ENCODE peak calls at places on chromosomes 4 and X, in four cellular contexts. I is lower lobe of right lung, P is hepatocyte, X is adrenal gland. N is an unnamed sample. For H3K4me1, the result is how much of the 10 kb centered on the place peaks cover.

GRCh38 chrX:16033336-16033735 is 90.0 kb upstream of the GRPR start:
- DNase-seq in I (no peak), P (no peak), X (no peak), N (no peak)

GRCh38 chr4:139753686-139754085 is 88.1 kb downstream of the MGST2 start:
- DNase-seq in P (no peak), X (no peak), I (no peak), N (no peak)

GRCh38 chrX:16474511-16474910 is 175.4 kb upstream of the S100G start:
- DNase-seq in P (no peak), I (no peak), X (no peak), N (no peak)

GRCh38 chr4:145525291-145525740 is 43.7 kb downstream of the SMAD1 start:
- DNase-seq in I (no peak), X (no peak), P (no peak), N (no peak)

GRCh38 chr4:74524985-74525384 is 80.0 kb downstream of the AREG start:
- DNase-seq in P (no peak), I (no peak), X (no peak), N (no peak)

GRCh38 chrX:103063918-103064434 is at the start of gene BEX1:
- DNase-seq in X (peak), I (peak), P (peak), N (peak)

GRCh38 chr4:176885224-176885623 is 92.5 kb upstream of the VEGFC start:
- DNase-seq in P (no peak), X (no peak), I (no peak), N (no peak)

GRCh38 chr4:61275214-61275613 is 75.1 kb downstream of the ADGRL3 start:
- DNase-seq in I (no peak), X (no peak), P (no peak), N (no peak)

GRCh38 chr4:170853422-170854021 is 763.8 kb upstream of the AADAT start:
- DNase-seq in I (peak), X (peak), P (peak), N (peak)

GRCh38 chr4:31645211-31645610 is 925.0 kb downstream of the PCDH7 start:
- DNase-seq in P (no peak), I (no peak), X (peak), N (no peak)

GRCh38 chrX:53717205-53717604 is 30.7 kb upstream of the HUWE1 start:
- DNase-seq in X (no peak), I (no peak), P (no peak), N (no peak)

GRCh38 chrX:57417827-57418226 is 131.3 kb downstream of the FAAH2 start:
- DNase-seq in I (no peak), X (no peak), P (no peak), N (no peak)

GRCh38 chr4:61770456-61770855 is 570.3 kb downstream of the ADGRL3 start:
- DNase-seq in X (no peak), I (no peak), P (no peak), N (no peak)

GRCh38 chr4:15674926-15675325 is 6.7 kb upstream of the FAM200B start:
- DNase-seq in P (no peak), I (no peak), X (no peak), N (no peak)

GRCh38 chr4:111639876-111640275 is 505.4 kb upstream of the FAM241A start:
- DNase-seq in I (no peak), X (no peak), P (peak), N (no peak)

GRCh38 chr4:80295331-80295730 is 28.9 kb downstream of the FGF5 start:
- DNase-seq in P (no peak), I (no peak), X (no peak), N (no peak)

GRCh38 chrX:68049466-68049865 is 383.8 kb downstream of the OPHN1 start:
- DNase-seq in P (no peak), I (no peak), X (no peak), N (no peak)

GRCh38 chr4:19259920-19260319 is 991.8 kb upstream of the SLIT2 start:
- DNase-seq in X (no peak), I (no peak), P (no peak), N (no peak)

GRCh38 chrX:15384304-15384703 is at the start of gene VEGFD:
- DNase-seq in X (peak), I (no peak), P (no peak), N (no peak)

GRCh38 chr4:84971319-84971932 is 4.9 kb upstream of the WDFY3 start:
- DNase-seq in I (no peak), X (no peak), P (peak), N (no peak)

GRCh38 chr4:5874811-5875465 is 17.9 kb downstream of the CRMP1 start:
- DNase-seq in X (no peak), P (no peak), I (no peak), N (no peak)

GRCh38 chr4:82044141-82044993 is 329.4 kb downstream of the HNRNPD start:
- DNase-seq in P (peak), X (peak), I (peak), N (peak)

GRCh38 chr4:7421356-7422097 is 13.2 kb downstream of the PSAPL1 start:
- DNase-seq in I (no peak), X (peak), P (no peak), N (peak)

GRCh38 chrX:45714864-45715263 is 514.2 kb upstream of the DIPK2B start:
- DNase-seq in I (no peak), X (peak), P (peak), N (no peak)

GRCh38 chrX:23292979-23293651 is 41.5 kb upstream of the PTCHD1 start:
- DNase-seq in I (no peak), X (no peak), P (no peak), N (no peak)

GRCh38 chr4:151573474-151573873 is 164.5 kb downstream of the FHIP1A start:
- DNase-seq in I (no peak), X (no peak), P (no peak), N (no peak)

GRCh38 chrX:6026980-6027379 is 201.7 kb downstream of the NLGN4X start:
- DNase-seq in P (no peak), X (no peak), I (no peak), N (no peak)

GRCh38 chr4:138910201-138910913 is 105.2 kb upstream of the NOCT start:
- DNase-seq in I (no peak), P (no peak), X (no peak), N (no peak)

DNA sequence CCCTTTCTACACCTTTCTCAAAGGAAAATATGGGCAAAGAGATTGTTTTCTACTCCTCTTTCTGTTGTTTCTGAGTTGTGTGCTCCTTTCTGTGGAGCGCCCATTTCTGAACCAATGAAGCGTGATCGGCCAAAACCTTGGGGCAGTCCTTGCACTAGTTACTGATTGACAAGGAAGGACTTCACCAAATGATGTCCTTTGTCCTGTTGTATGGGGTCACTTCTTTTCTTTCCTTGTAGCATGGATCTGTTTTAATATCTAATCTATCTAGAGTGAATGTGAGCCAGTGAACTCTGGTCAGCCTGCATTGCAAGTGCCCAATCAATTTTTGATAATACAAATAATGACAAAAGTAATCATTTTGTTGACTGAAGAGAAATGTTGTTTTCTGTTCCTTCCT is 94.5 kb downstream of the EGF start:
- DNase-seq in X (no peak), P (no peak), I (no peak), N (no peak)
- H3K4me1 ChIP-seq in X (under half), P (under half), I (under half), N (under half)

GRCh38 chr4:119204898-119205297 is 7.6 kb upstream of the USP53 start:
- DNase-seq in I (no peak), X (no peak), P (no peak), N (no peak)
- H3K4me1 ChIP-seq in I (under half), X (under half), P (under half), N (under half)

GRCh38 chr4:98516441-98517323 is 141.7 kb downstream of the TSPAN5 start:
- DNase-seq in P (no peak), I (no peak), X (no peak), N (no peak)

GRCh38 chr4:98516042-98516440 is 142.4 kb downstream of the TSPAN5 start:
- DNase-seq in I (no peak), X (no peak), P (peak), N (no peak)

GRCh38 chr4:98519268-98519993 is 139.0 kb downstream of the TSPAN5 start:
- DNase-seq in X (no peak), I (no peak), P (no peak), N (no peak)

GRCh38 chr4:98517444-98518021 is 140.9 kb downstream of the TSPAN5 start:
- DNase-seq in P (no peak), X (no peak), I (no peak), N (no peak)

GRCh38 chr4:98518555-98519267 is 139.7 kb downstream of the TSPAN5 start:
- DNase-seq in X (no peak), P (no peak), I (no peak), N (no peak)
- H3K4me1 ChIP-seq in X (under half), P (under half), I (under half), N (under half)

GRCh38 chr4:52373650-52374049 is 285.5 kb downstream of the USP46 start:
- DNase-seq in I (no peak), X (no peak), P (no peak), N (no peak)

GRCh38 chr4:52372747-52373146 is 286.4 kb downstream of the USP46 start:
- DNase-seq in X (no peak), I (no peak), P (no peak), N (no peak)

GRCh38 chr4:52372269-52372668 is 286.8 kb downstream of the USP46 start:
- DNase-seq in X (no peak), P (no peak), I (no peak), N (no peak)

GRCh38 chr4:52370576-52370975 is 288.5 kb downstream of the USP46 start:
- DNase-seq in X (no peak), P (no peak), I (no peak), N (no peak)

GRCh38 chr4:52371861-52372260 is 287.2 kb downstream of the USP46 start:
- DNase-seq in X (no peak), P (no peak), I (no peak), N (no peak)
- H3K4me1 ChIP-seq in X (under half), P (under half), I (under half), N (under half)

GRCh38 chrX:66008403-66008970 is 31.4 kb downstream of the VSIG4 start:
- DNase-seq in I (no peak), X (no peak), P (no peak), N (no peak)

GRCh38 chrX:66007851-66008250 is 32.0 kb downstream of the VSIG4 start:
- DNase-seq in X (no peak), P (no peak), I (no peak), N (no peak)

GRCh38 chrX:66002832-66003680 is 36.8 kb downstream of the VSIG4 start:
- DNase-seq in I (no peak), P (no peak), X (no peak), N (no peak)

GRCh38 chrX:66005832-66006449 is 33.9 kb downstream of the VSIG4 start:
- DNase-seq in X (no peak), I (no peak), P (no peak), N (no peak)

GRCh38 chrX:66004928-66005831 is 34.7 kb downstream of the VSIG4 start:
- DNase-seq in I (no peak), X (no peak), P (no peak), N (no peak)
- H3K4me1 ChIP-seq in I (under half), X (under half), P (under half), N (under half)

GRCh38 chr4:153643406-153644016 is 40.6 kb upstream of the TLR2 start:
- DNase-seq in I (no peak), X (no peak), P (peak), N (no peak)

GRCh38 chr4:153647975-153648374 is 36.1 kb upstream of the TLR2 start:
- DNase-seq in X (no peak), P (no peak), I (no peak), N (no peak)

GRCh38 chr4:153641532-153641931 is 42.5 kb upstream of the TLR2 start:
- DNase-seq in I (no peak), P (no peak), X (no peak), N (no peak)

GRCh38 chr4:153649572-153649991 is 34.5 kb upstream of the TLR2 start:
- DNase-seq in I (no peak), P (peak), X (no peak), N (no peak)

GRCh38 chr4:153645183-153645582 is 38.9 kb upstream of the TLR2 start:
- DNase-seq in I (no peak), X (no peak), P (no peak), N (no peak)
- H3K4me1 ChIP-seq in I (under half), X (under half), P (under half), N (under half)

DNA sequence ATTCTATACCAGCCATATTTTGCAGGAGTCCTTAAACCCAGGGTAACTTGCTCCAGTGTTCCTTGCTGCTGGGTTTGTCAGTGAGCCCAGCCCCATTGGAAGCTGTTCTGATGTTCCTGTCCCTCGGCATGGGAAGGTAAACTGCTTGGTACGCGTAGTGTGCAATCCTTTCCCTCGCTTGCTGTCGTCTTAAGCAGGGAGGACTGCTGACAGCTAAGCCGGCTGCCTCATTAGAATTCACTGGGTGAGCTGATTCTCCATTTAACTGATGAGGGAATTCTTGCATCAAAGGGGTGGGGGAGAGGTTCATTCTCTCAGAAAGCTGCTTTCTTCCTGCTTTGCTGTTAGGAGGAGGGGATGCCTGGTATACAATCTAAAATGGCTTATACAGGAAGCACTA is 164.6 kb downstream of the MID1IP1 start:
- DNase-seq in P (no peak), I (no peak), X (no peak), N (no peak)
- H3K4me1 ChIP-seq in P (under half), I (under half), X (under half), N (under half)